ENCODE peak calls at places on chromosome 10, in ten cellular contexts. I is AG20443; S is WERI-Rb-1; T is activated T-helper 1 cell treated with anti-CD3 and anti-CD28 coated beads, Interleukin-12 subunit alpha, Interleukin-12 subunit beta, Interleukin-2, Interleukin-4 antibody, amounts not matched to agents 30 ng/mL and 10 ng/mL and 1 ng/mL, durations not matched to agents 14 hours and 24 hours and 36 hours; C is activated effector memory CD4-positive, alpha-beta T cell treated with anti-CD3 and anti-CD28 coated beads, Interleukin-2, amount 50 U/mL, for 16 hours; M is A673; P is substantia nigra; E is endothelial cell of umbilical vein; W is EH; B is HuH-7. G is an unnamed sample.

GRCh38 chr10:30491204-30491603 is 57.2 kb downstream of the MAP3K8 start:
- DNase-seq in I (peak; percentile 70), S (no peak), T (no peak), C (no peak), M (no peak), P (no peak), E (no peak), W (peak; percentile 35), B (no peak), G (no peak)

GRCh38 chr10:13636776-13637175 is 50.0 kb downstream of the PRPF18 start:
- DNase-seq in I (no peak), S (no peak), T (no peak), C (no peak), M (no peak), P (no peak), E (no peak), W (no peak), B (no peak), G (no peak)

GRCh38 chr10:68155615-68156205 is 46.4 kb downstream of the MYPN start:
- DNase-seq in I (peak; percentile 20), S (no peak), T (no peak), C (no peak), M (no peak), P (no peak), E (no peak), W (peak; percentile 65), B (no peak), G (no peak)

GRCh38 chr10:3071405-3072198 is 4.3 kb downstream of the PFKP start:
- DNase-seq in I (peak; percentile 64), S (no peak), T (peak; percentile 22), C (peak; percentile 79), M (no peak), P (no peak), E (peak; percentile 95), W (peak; percentile 80), B (no peak), G (no peak)

GRCh38 chr10:34711500-34711899 is 103.6 kb downstream of the PARD3 start:
- DNase-seq in I (no peak), S (no peak), T (no peak), C (no peak), M (no peak), P (no peak), E (no peak), W (no peak), B (no peak), G (no peak)

GRCh38 chr10:33899578-33900531 is 565.4 kb upstream of the NRP1 start:
- DNase-seq in I (no peak), S (no peak), T (no peak), C (no peak), M (no peak), P (no peak), E (peak; percentile 84), W (no peak), B (no peak), G (no peak)

GRCh38 chr10:74081192-74081803 is 69.3 kb downstream of the AP3M1 start:
- DNase-seq in I (peak; percentile 70), S (peak; percentile 57), T (peak; percentile 12), C (peak; percentile 73), M (peak; percentile 84), P (no peak), E (peak; percentile 75), W (peak; percentile 69), B (peak; percentile 40), G (peak; percentile 42)

GRCh38 chr10:69101451-69102095 is 13.7 kb downstream of the SRGN start:
- DNase-seq in I (no peak), S (no peak), T (no peak), C (peak; percentile 67), M (no peak), P (no peak), E (peak; percentile 46), W (peak; percentile 48), B (no peak), G (no peak)

GRCh38 chr10:98460837-98461499 is 14.2 kb upstream of the HPS1 start:
- DNase-seq in I (peak; percentile 88), S (no peak), T (no peak), C (no peak), M (peak; percentile 15), P (no peak), E (peak; percentile 93), W (peak; percentile 96), B (peak; percentile 58), G (no peak)

GRCh38 chr10:71756441-71757191 is 16.7 kb downstream of the VSIR start:
- DNase-seq in I (no peak), S (no peak), T (no peak), C (no peak), M (no peak), P (no peak), E (no peak), W (peak; percentile 52), B (no peak), G (no peak)

GRCh38 chr10:5639066-5639465 is 27.3 kb downstream of the ASB13 start:
- DNase-seq in I (no peak), S (no peak), T (no peak), C (no peak), M (no peak), P (no peak), E (no peak), W (no peak), B (no peak), G (no peak)

GRCh38 chr10:109480836-109481235 is 442.5 kb downstream of the XPNPEP1 start:
- DNase-seq in I (no peak), S (no peak), T (no peak), C (no peak), M (peak; percentile 19), P (no peak), E (no peak), W (no peak), B (no peak), G (no peak)

GRCh38 chr10:48507933-48508830 is 96.7 kb downstream of the ARHGAP22 start:
- DNase-seq in I (peak; percentile 49), S (no peak), T (no peak), C (no peak), M (no peak), P (no peak), E (peak; percentile 43), W (peak; percentile 46), B (no peak), G (no peak)

GRCh38 chr10:86958831-86959736 is 685 bp downstream of the SNCG start:
- DNase-seq in I (peak; percentile 65), S (peak; percentile 51), T (no peak), C (peak; percentile 58), M (no peak), P (no peak), E (peak; percentile 79), W (peak; percentile 82), B (no peak), G (no peak)

GRCh38 chr10:31759124-31759798 is 169.4 kb downstream of the ARHGAP12 start:
- DNase-seq in I (peak; percentile 58), S (peak; percentile 12), T (peak; percentile 21), C (peak; percentile 86), M (no peak), P (no peak), E (peak; percentile 82), W (peak; percentile 46), B (peak; percentile 97), G (no peak)

GRCh38 chr10:120455004-120455403 is 2.0 kb upstream of the PLPP4 start:
- DNase-seq in I (peak; percentile 69), S (no peak), T (no peak), C (no peak), M (no peak), P (no peak), E (no peak), W (peak; percentile 91), B (no peak), G (no peak)

GRCh38 chr10:129936923-129937300 is 27.2 kb downstream of the EBF3 start:
- DNase-seq in I (no peak), S (no peak), T (no peak), C (peak; percentile 39), M (no peak), P (no peak), E (no peak), W (no peak), B (no peak), G (no peak)

GRCh38 chr10:12909836-12910185 is 91.7 kb downstream of the CCDC3 start:
- DNase-seq in I (no peak), S (no peak), T (no peak), C (no peak), M (no peak), P (no peak), E (no peak), W (no peak), B (no peak), G (no peak)

GRCh38 chr10:89648074-89648473 is 3.0 kb upstream of the PANK1 start:
- DNase-seq in I (no peak), S (no peak), T (no peak), C (no peak), M (no peak), P (no peak), E (no peak), W (no peak), B (no peak), G (no peak)

GRCh38 chr10:119161680-119162079 is 3.8 kb downstream of the SFXN4 start:
- DNase-seq in I (peak; percentile 42), S (no peak), T (no peak), C (no peak), M (no peak), P (no peak), E (no peak), W (peak; percentile 15), B (no peak), G (no peak)

GRCh38 chr10:132904169-132904813 is 38.1 kb downstream of the CFAP46 start:
- DNase-seq in I (peak; percentile 72), S (peak; percentile 72), T (no peak), C (no peak), M (peak; percentile 64), P (no peak), E (peak; percentile 33), W (peak; percentile 38), B (peak; percentile 87), G (no peak)

GRCh38 chr10:119131512-119132240 is 27.8 kb downstream of the DENND10 start:
- DNase-seq in I (peak; percentile 36), S (peak; percentile 37), T (peak; percentile 65), C (peak; percentile 69), M (peak; percentile 54), P (no peak), E (peak; percentile 26), W (peak; percentile 43), B (peak; percentile 20), G (peak; percentile 61)

GRCh38 chr10:98088186-98088971 is 46.1 kb upstream of the R3HCC1L start:
- DNase-seq in I (no peak), S (no peak), T (no peak), C (no peak), M (peak; percentile 19), P (peak; percentile 35), E (no peak), W (peak; percentile 2), B (no peak), G (no peak)

GRCh38 chr10:133329401-133330202 is 7.1 kb downstream of the CALY start:
- DNase-seq in I (peak; percentile 91), S (peak; percentile 87), T (peak; percentile 77), C (peak; percentile 95), M (peak; percentile 93), P (peak; percentile 67), E (peak; percentile 77), W (peak; percentile 85), B (peak; percentile 93), G (peak; percentile 72)

GRCh38 chr10:12252882-12253546 is 57.0 kb downstream of the CDC123 start:
- DNase-seq in I (no peak), S (peak; percentile 7), T (no peak), C (no peak), M (peak; percentile 57), P (no peak), E (no peak), W (peak; percentile 21), B (peak; percentile 63), G (no peak)

GRCh38 chr10:103850572-103850895 is 4.8 kb downstream of the SH3PXD2A start:
- DNase-seq in I (no peak), S (no peak), T (no peak), C (no peak), M (no peak), P (no peak), E (no peak), W (no peak), B (no peak), G (no peak)

GRCh38 chr10:31752167-31752566 is 176.5 kb downstream of the ARHGAP12 start:
- DNase-seq in I (no peak), S (no peak), T (no peak), C (no peak), M (no peak), P (no peak), E (no peak), W (no peak), B (no peak), G (no peak)

GRCh38 chr10:129547583-129547982 is 80.5 kb downstream of the MGMT start:
- DNase-seq in I (no peak), S (no peak), T (no peak), C (no peak), M (no peak), P (no peak), E (no peak), W (peak; percentile 1), B (no peak), G (no peak)